ENCODE peak calls at places on chromosome 14, in eight cellular contexts. C is SK-N-SH; V is adrenal gland; A is cardiac muscle cell; J is upper lobe of right lung; W is left lung; F is tibial artery; N is CD8-positive, alpha-beta T cell. Q is an unnamed sample.

GRCh38 chr14:91249841-91250616 is 5.5 kb upstream of the GPR68 start:
- DNase-seq in C (peak; percentile 88), V (peak; percentile 35), A (no peak), J (peak; percentile 78), W (peak; percentile 71), F (no peak), N (no peak), Q (peak; percentile 48)

GRCh38 chr14:75044322-75044721 is 6.9 kb downstream of the MLH3 start:
- DNase-seq in C (no peak), V (no peak), A (no peak), J (no peak), W (no peak), F (no peak), N (no peak), Q (no peak)

GRCh38 chr14:68671899-68672298 is 121.0 kb downstream of the ZFP36L1 start:
- DNase-seq in C (no peak), V (no peak), A (no peak), J (no peak), W (no peak), F (peak; percentile 32), N (no peak), Q (no peak)

GRCh38 chr14:68047910-68048309 is 228.3 kb downstream of the RAD51B start:
- DNase-seq in C (no peak), V (no peak), A (no peak), J (no peak), W (no peak), F (no peak), N (no peak), Q (no peak)

GRCh38 chr14:70123796-70124195 is 65.0 kb downstream of the SLC8A3 start:
- DNase-seq in C (no peak), V (no peak), A (no peak), J (no peak), W (no peak), F (no peak), N (no peak), Q (no peak)

GRCh38 chr14:21257395-21258193 is 11.6 kb downstream of the HNRNPC start:
- DNase-seq in C (no peak), V (no peak), A (no peak), J (peak; percentile 22), W (no peak), F (no peak), N (no peak), Q (no peak)

GRCh38 chr14:21711360-21711961 is 37.8 kb upstream of the OR4E1 start:
- DNase-seq in C (peak; percentile 34), V (peak; percentile 27), A (peak; percentile 54), J (no peak), W (no peak), F (no peak), N (no peak), Q (peak; percentile 19)

GRCh38 chr14:91891721-91892220 is 24.4 kb upstream of the TC2N start:
- DNase-seq in C (no peak), V (no peak), A (no peak), J (no peak), W (no peak), F (no peak), N (no peak), Q (no peak)

GRCh38 chr14:49982522-49982951 is 89.7 kb downstream of the ARF6 start:
- DNase-seq in C (no peak), V (peak; percentile 50), A (no peak), J (no peak), W (no peak), F (no peak), N (no peak), Q (no peak)

GRCh38 chr14:94077823-94078222 is 3.2 kb downstream of the DDX24 start:
- DNase-seq in C (no peak), V (no peak), A (no peak), J (no peak), W (no peak), F (no peak), N (no peak), Q (no peak)

GRCh38 chr14:95533391-95533821 is 1.4 kb upstream of the GLRX5 start:
- DNase-seq in C (peak; percentile 55), V (no peak), A (no peak), J (no peak), W (no peak), F (no peak), N (no peak), Q (no peak)

GRCh38 chr14:99653618-99654017 is 8.7 kb downstream of the HHIPL1 start:
- DNase-seq in C (no peak), V (no peak), A (no peak), J (no peak), W (no peak), F (no peak), N (no peak), Q (no peak)

GRCh38 chr14:100203962-100204834 is 34.7 kb upstream of the YY1 start:
- DNase-seq in C (no peak), V (peak; percentile 88), A (no peak), J (no peak), W (peak; percentile 59), F (no peak), N (no peak), Q (no peak)

DNA sequence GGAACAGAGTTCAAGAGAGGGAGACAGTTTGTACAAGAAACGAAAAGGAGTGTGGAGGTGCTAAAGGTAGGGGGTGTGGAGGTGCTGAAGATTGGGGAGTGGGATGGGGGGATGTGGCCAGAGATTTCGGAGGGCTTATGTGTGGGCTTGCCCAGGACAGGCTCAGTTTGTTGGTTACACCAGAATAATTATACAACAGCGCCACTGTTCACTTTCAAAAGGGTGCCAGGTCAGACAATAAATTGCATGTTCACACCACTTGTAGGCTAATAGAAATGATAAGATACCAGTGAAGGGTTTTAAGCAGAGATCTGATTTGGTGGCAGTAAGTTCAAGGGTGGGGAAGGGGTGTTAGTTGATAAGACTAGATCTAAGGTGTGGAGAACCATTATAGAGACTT is 75.3 kb downstream of the PRKCH start:
- DNase-seq in C (no peak), V (no peak), A (no peak), J (no peak), W (no peak), F (no peak), N (no peak), Q (no peak)
- TF ChIP-seq CTCF in C (no peak), V (no peak), A (no peak), J (no peak), W (no peak), F (no peak), N (no peak), Q (no peak)

DNA sequence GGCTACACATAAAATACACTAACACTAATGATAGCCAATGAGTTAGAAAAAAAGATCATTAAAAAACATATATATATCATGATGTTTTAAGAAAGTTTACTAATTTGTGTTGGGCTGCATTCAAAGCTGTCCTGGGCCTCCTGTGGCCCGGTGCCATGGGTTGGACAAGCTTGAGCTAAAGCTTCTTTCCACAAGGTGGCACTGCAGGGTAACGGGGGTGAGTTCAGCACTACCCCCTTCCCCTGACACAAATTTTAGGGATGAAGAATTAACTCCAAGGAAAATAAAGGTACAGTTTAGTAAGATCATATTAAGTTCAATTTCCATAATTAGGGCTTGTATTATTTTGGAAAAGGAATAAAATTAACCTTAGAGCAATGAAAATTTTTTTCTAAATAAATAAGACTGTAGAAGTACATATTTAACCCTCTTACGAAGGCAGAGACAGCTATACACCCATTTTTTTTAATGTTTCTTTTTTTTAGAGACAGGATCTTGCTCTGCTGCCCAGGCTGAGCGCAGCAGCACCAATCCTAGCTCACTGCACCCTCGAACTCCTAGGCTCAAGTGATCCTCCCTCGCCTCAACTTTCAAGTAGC is 38.9 kb downstream of the PPP1R13B start:
- DNase-seq in C (peak; percentile 80), V (peak; percentile 89), A (peak; percentile 85), J (peak; percentile 79), W (peak; percentile 67), F (peak; percentile 75), N (peak; percentile 53), Q (peak; percentile 78)
- TF ChIP-seq CTCF in C (peak; percentile 94), V (peak; percentile 84), A (peak; percentile 84), J (peak; percentile 93), W (peak; percentile 82), F (peak; percentile 87), N (peak; percentile 96), Q (peak; percentile 94)

GRCh38 chr14:72894323-72894622 is 372 bp upstream of the DPF3 start:
- DNase-seq in C (no peak), V (no peak), A (no peak), J (no peak), W (no peak), F (no peak), N (no peak), Q (no peak)

GRCh38 chr14:72892879-72893635 is 844 bp downstream of the DPF3 start:
- DNase-seq in C (peak; percentile 73), V (peak; percentile 24), A (peak; percentile 46), J (peak; percentile 67), W (no peak), F (no peak), N (no peak), Q (peak; percentile 66)

GRCh38 chr14:72891666-72892102 is 2.2 kb downstream of the DPF3 start:
- DNase-seq in C (peak; percentile 47), V (no peak), A (no peak), J (no peak), W (no peak), F (no peak), N (no peak), Q (no peak)

GRCh38 chr14:72893636-72894322 is at the start of gene DPF3:
- DNase-seq in C (peak; percentile 95), V (peak; percentile 96), A (peak; percentile 99), J (peak; percentile 98), W (peak; percentile 94), F (peak; percentile 97), N (peak; percentile 90), Q (peak; percentile 98)

GRCh38 chr14:72892103-72892878 is 1.6 kb downstream of the DPF3 start:
- DNase-seq in C (peak; percentile 56), V (no peak), A (peak; percentile 82), J (no peak), W (no peak), F (no peak), N (no peak), Q (peak; percentile 64)
- TF ChIP-seq CTCF in C (no peak), V (no peak), A (no peak), J (no peak), W (no peak), F (no peak), N (no peak), Q (no peak)

GRCh38 chr14:105010106-105010505 is 10.8 kb downstream of the CDCA4 start:
- DNase-seq in C (no peak), V (no peak), A (no peak), J (no peak), W (no peak), F (no peak), N (no peak), Q (no peak)
- TF ChIP-seq CTCF in C (no peak), V (no peak), A (no peak), J (no peak), W (no peak), F (no peak), N (no peak), Q (no peak)

Q was measured in nephron progenitor cell.